ENCODE peak calls at places on chromosomes 13 and 19, in eight cellular contexts. One of them, this sample, is unnamed.

GRCh38 chr19:12891553-12892021 is 627 bp downstream of the GCDH start:
- DNase-seq in left ventricle myocardium inferior: no peak
- DNase-seq in thoracic aorta: no peak
- DNase-seq in amniotic epithelial cell: no peak
- DNase-seq in stimulated activated CD4-positive, alpha-beta T cell treated with anti-CD3 and anti-CD28 coated beads, Interleukin-1b, Interleukin-23, amount 100 ng/mL, for 24 hours: no peak
- DNase-seq in NCI-H1417 treated with DMSO at 0.1 percent for 48 hours: no peak
- DNase-seq in HS-5: no peak
- DNase-seq in cardiac muscle cell: no peak
- DNase-seq in this sample: no peak

GRCh38 chr13:40806241-40806640 is 16.8 kb downstream of the SLC25A15 start:
- DNase-seq in left ventricle myocardium inferior: no peak
- DNase-seq in thoracic aorta: no peak
- DNase-seq in amniotic epithelial cell: no peak
- DNase-seq in stimulated activated CD4-positive, alpha-beta T cell treated with anti-CD3 and anti-CD28 coated beads, Interleukin-1b, Interleukin-23, amount 100 ng/mL, for 24 hours: no peak
- DNase-seq in NCI-H1417 treated with DMSO at 0.1 percent for 48 hours: no peak
- DNase-seq in HS-5: no peak
- DNase-seq in cardiac muscle cell: no peak
- DNase-seq in this sample: no peak

GRCh38 chr13:27505792-27506191 is 55.4 kb upstream of the MTIF3 start:
- DNase-seq in left ventricle myocardium inferior: no peak
- DNase-seq in thoracic aorta: no peak
- DNase-seq in amniotic epithelial cell: no peak
- DNase-seq in stimulated activated CD4-positive, alpha-beta T cell treated with anti-CD3 and anti-CD28 coated beads, Interleukin-1b, Interleukin-23, amount 100 ng/mL, for 24 hours: no peak
- DNase-seq in NCI-H1417 treated with DMSO at 0.1 percent for 48 hours: no peak
- DNase-seq in HS-5: no peak
- DNase-seq in cardiac muscle cell: no peak
- DNase-seq in this sample: no peak

GRCh38 chr19:23823952-23824389 is 65.3 kb upstream of the ZNF681 start:
- DNase-seq in left ventricle myocardium inferior: no peak
- DNase-seq in thoracic aorta: no peak
- DNase-seq in amniotic epithelial cell: peak
- DNase-seq in stimulated activated CD4-positive, alpha-beta T cell treated with anti-CD3 and anti-CD28 coated beads, Interleukin-1b, Interleukin-23, amount 100 ng/mL, for 24 hours: no peak
- DNase-seq in NCI-H1417 treated with DMSO at 0.1 percent for 48 hours: no peak
- DNase-seq in HS-5: no peak
- DNase-seq in cardiac muscle cell: peak
- DNase-seq in this sample: no peak

GRCh38 chr13:20544186-20544914 is 18.7 kb upstream of the CRYL1 start:
- DNase-seq in left ventricle myocardium inferior: no peak
- DNase-seq in thoracic aorta: no peak
- DNase-seq in amniotic epithelial cell: no peak
- DNase-seq in stimulated activated CD4-positive, alpha-beta T cell treated with anti-CD3 and anti-CD28 coated beads, Interleukin-1b, Interleukin-23, amount 100 ng/mL, for 24 hours: no peak
- DNase-seq in NCI-H1417 treated with DMSO at 0.1 percent for 48 hours: no peak
- DNase-seq in HS-5: no peak
- DNase-seq in cardiac muscle cell: no peak
- DNase-seq in this sample: no peak

GRCh38 chr19:50233308-50233910 is 30.0 kb downstream of the MYH14 start:
- DNase-seq in left ventricle myocardium inferior: no peak
- DNase-seq in thoracic aorta: no peak
- DNase-seq in amniotic epithelial cell: no peak
- DNase-seq in stimulated activated CD4-positive, alpha-beta T cell treated with anti-CD3 and anti-CD28 coated beads, Interleukin-1b, Interleukin-23, amount 100 ng/mL, for 24 hours: no peak
- DNase-seq in NCI-H1417 treated with DMSO at 0.1 percent for 48 hours: no peak
- DNase-seq in HS-5: no peak
- DNase-seq in cardiac muscle cell: no peak
- DNase-seq in this sample: no peak

GRCh38 chr13:40031031-40031430 is 375.6 kb downstream of the COG6 start:
- DNase-seq in left ventricle myocardium inferior: no peak
- DNase-seq in thoracic aorta: no peak
- DNase-seq in amniotic epithelial cell: peak
- DNase-seq in stimulated activated CD4-positive, alpha-beta T cell treated with anti-CD3 and anti-CD28 coated beads, Interleukin-1b, Interleukin-23, amount 100 ng/mL, for 24 hours: no peak
- DNase-seq in NCI-H1417 treated with DMSO at 0.1 percent for 48 hours: no peak
- DNase-seq in HS-5: peak
- DNase-seq in cardiac muscle cell: peak
- DNase-seq in this sample: no peak

GRCh38 chr13:48265217-48265815 is 32.3 kb downstream of the ITM2B start:
- DNase-seq in left ventricle myocardium inferior: no peak
- DNase-seq in thoracic aorta: no peak
- DNase-seq in amniotic epithelial cell: no peak
- DNase-seq in stimulated activated CD4-positive, alpha-beta T cell treated with anti-CD3 and anti-CD28 coated beads, Interleukin-1b, Interleukin-23, amount 100 ng/mL, for 24 hours: no peak
- DNase-seq in NCI-H1417 treated with DMSO at 0.1 percent for 48 hours: no peak
- DNase-seq in HS-5: no peak
- DNase-seq in cardiac muscle cell: no peak
- DNase-seq in this sample: no peak

GRCh38 chr19:16836906-16837362 is 7.7 kb downstream of the SIN3B start:
- DNase-seq in left ventricle myocardium inferior: no peak
- DNase-seq in thoracic aorta: no peak
- DNase-seq in amniotic epithelial cell: no peak
- DNase-seq in stimulated activated CD4-positive, alpha-beta T cell treated with anti-CD3 and anti-CD28 coated beads, Interleukin-1b, Interleukin-23, amount 100 ng/mL, for 24 hours: no peak
- DNase-seq in NCI-H1417 treated with DMSO at 0.1 percent for 48 hours: no peak
- DNase-seq in HS-5: no peak
- DNase-seq in cardiac muscle cell: no peak
- DNase-seq in this sample: no peak

GRCh38 chr19:15284896-15285295 is 47.4 kb downstream of the BRD4 start:
- DNase-seq in left ventricle myocardium inferior: no peak
- DNase-seq in thoracic aorta: no peak
- DNase-seq in amniotic epithelial cell: no peak
- DNase-seq in stimulated activated CD4-positive, alpha-beta T cell treated with anti-CD3 and anti-CD28 coated beads, Interleukin-1b, Interleukin-23, amount 100 ng/mL, for 24 hours: no peak
- DNase-seq in NCI-H1417 treated with DMSO at 0.1 percent for 48 hours: no peak
- DNase-seq in HS-5: no peak
- DNase-seq in cardiac muscle cell: no peak
- DNase-seq in this sample: no peak

GRCh38 chr13:113022391-113023216 is 53.6 kb downstream of the MCF2L start:
- DNase-seq in left ventricle myocardium inferior: no peak
- DNase-seq in thoracic aorta: no peak
- DNase-seq in amniotic epithelial cell: no peak
- DNase-seq in stimulated activated CD4-positive, alpha-beta T cell treated with anti-CD3 and anti-CD28 coated beads, Interleukin-1b, Interleukin-23, amount 100 ng/mL, for 24 hours: no peak
- DNase-seq in NCI-H1417 treated with DMSO at 0.1 percent for 48 hours: no peak
- DNase-seq in HS-5: no peak
- DNase-seq in cardiac muscle cell: peak
- DNase-seq in this sample: no peak

GRCh38 chr19:30428856-30429255 is 56.7 kb downstream of the ZNF536 start:
- DNase-seq in left ventricle myocardium inferior: no peak
- DNase-seq in thoracic aorta: no peak
- DNase-seq in amniotic epithelial cell: no peak
- DNase-seq in stimulated activated CD4-positive, alpha-beta T cell treated with anti-CD3 and anti-CD28 coated beads, Interleukin-1b, Interleukin-23, amount 100 ng/mL, for 24 hours: no peak
- DNase-seq in NCI-H1417 treated with DMSO at 0.1 percent for 48 hours: no peak
- DNase-seq in HS-5: no peak
- DNase-seq in cardiac muscle cell: no peak
- DNase-seq in this sample: no peak

GRCh38 chr19:46787331-46788100 is 878 bp downstream of the SLC1A5 start:
- DNase-seq in left ventricle myocardium inferior: peak
- DNase-seq in thoracic aorta: no peak
- DNase-seq in amniotic epithelial cell: peak
- DNase-seq in stimulated activated CD4-positive, alpha-beta T cell treated with anti-CD3 and anti-CD28 coated beads, Interleukin-1b, Interleukin-23, amount 100 ng/mL, for 24 hours: no peak
- DNase-seq in NCI-H1417 treated with DMSO at 0.1 percent for 48 hours: no peak
- DNase-seq in HS-5: no peak
- DNase-seq in cardiac muscle cell: peak
- DNase-seq in this sample: no peak

GRCh38 chr13:32837307-32837972 is 178.8 kb upstream of the KL start:
- DNase-seq in left ventricle myocardium inferior: no peak
- DNase-seq in thoracic aorta: no peak
- DNase-seq in amniotic epithelial cell: no peak
- DNase-seq in stimulated activated CD4-positive, alpha-beta T cell treated with anti-CD3 and anti-CD28 coated beads, Interleukin-1b, Interleukin-23, amount 100 ng/mL, for 24 hours: no peak
- DNase-seq in NCI-H1417 treated with DMSO at 0.1 percent for 48 hours: no peak
- DNase-seq in HS-5: no peak
- DNase-seq in cardiac muscle cell: no peak
- DNase-seq in this sample: no peak

GRCh38 chr19:5228932-5229777 is 111.5 kb downstream of the PTPRS start:
- DNase-seq in left ventricle myocardium inferior: no peak
- DNase-seq in thoracic aorta: no peak
- DNase-seq in amniotic epithelial cell: peak
- DNase-seq in stimulated activated CD4-positive, alpha-beta T cell treated with anti-CD3 and anti-CD28 coated beads, Interleukin-1b, Interleukin-23, amount 100 ng/mL, for 24 hours: no peak
- DNase-seq in NCI-H1417 treated with DMSO at 0.1 percent for 48 hours: no peak
- DNase-seq in HS-5: no peak
- DNase-seq in cardiac muscle cell: peak
- DNase-seq in this sample: peak

GRCh38 chr13:102839462-102839861 is 6.4 kb upstream of the ERCC5 start:
- DNase-seq in left ventricle myocardium inferior: no peak
- DNase-seq in thoracic aorta: no peak
- DNase-seq in amniotic epithelial cell: peak
- DNase-seq in stimulated activated CD4-positive, alpha-beta T cell treated with anti-CD3 and anti-CD28 coated beads, Interleukin-1b, Interleukin-23, amount 100 ng/mL, for 24 hours: no peak
- DNase-seq in NCI-H1417 treated with DMSO at 0.1 percent for 48 hours: no peak
- DNase-seq in HS-5: no peak
- DNase-seq in cardiac muscle cell: peak
- DNase-seq in this sample: no peak

GRCh38 chr19:56840452-56841193 is at the start of the genes PEG3 and ZIM2:
- DNase-seq in left ventricle myocardium inferior: peak
- DNase-seq in thoracic aorta: peak
- DNase-seq in amniotic epithelial cell: no peak
- DNase-seq in stimulated activated CD4-positive, alpha-beta T cell treated with anti-CD3 and anti-CD28 coated beads, Interleukin-1b, Interleukin-23, amount 100 ng/mL, for 24 hours: no peak
- DNase-seq in NCI-H1417 treated with DMSO at 0.1 percent for 48 hours: no peak
- DNase-seq in HS-5: no peak
- DNase-seq in cardiac muscle cell: peak
- DNase-seq in this sample: no peak

GRCh38 chr19:45098521-45099464 is 5.8 kb downstream of the PPP1R37 start:
- DNase-seq in left ventricle myocardium inferior: peak
- DNase-seq in thoracic aorta: no peak
- DNase-seq in amniotic epithelial cell: peak
- DNase-seq in stimulated activated CD4-positive, alpha-beta T cell treated with anti-CD3 and anti-CD28 coated beads, Interleukin-1b, Interleukin-23, amount 100 ng/mL, for 24 hours: no peak
- DNase-seq in NCI-H1417 treated with DMSO at 0.1 percent for 48 hours: no peak
- DNase-seq in HS-5: no peak
- DNase-seq in cardiac muscle cell: peak
- DNase-seq in this sample: no peak

GRCh38 chr13:39876258-39876657 is 220.8 kb downstream of the COG6 start:
- DNase-seq in left ventricle myocardium inferior: no peak
- DNase-seq in thoracic aorta: no peak
- DNase-seq in amniotic epithelial cell: peak
- DNase-seq in stimulated activated CD4-positive, alpha-beta T cell treated with anti-CD3 and anti-CD28 coated beads, Interleukin-1b, Interleukin-23, amount 100 ng/mL, for 24 hours: no peak
- DNase-seq in NCI-H1417 treated with DMSO at 0.1 percent for 48 hours: no peak
- DNase-seq in HS-5: peak
- DNase-seq in cardiac muscle cell: peak
- DNase-seq in this sample: no peak

GRCh38 chr13:30792257-30793000 is 57.1 kb downstream of the ALOX5AP start:
- DNase-seq in left ventricle myocardium inferior: peak
- DNase-seq in thoracic aorta: peak
- DNase-seq in amniotic epithelial cell: peak
- DNase-seq in stimulated activated CD4-positive, alpha-beta T cell treated with anti-CD3 and anti-CD28 coated beads, Interleukin-1b, Interleukin-23, amount 100 ng/mL, for 24 hours: no peak
- DNase-seq in NCI-H1417 treated with DMSO at 0.1 percent for 48 hours: no peak
- DNase-seq in HS-5: peak
- DNase-seq in cardiac muscle cell: peak
- DNase-seq in this sample: no peak

GRCh38 chr13:48602296-48603040 is 51.3 kb upstream of the CYSLTR2 start:
- DNase-seq in left ventricle myocardium inferior: no peak
- DNase-seq in thoracic aorta: no peak
- DNase-seq in amniotic epithelial cell: no peak
- DNase-seq in stimulated activated CD4-positive, alpha-beta T cell treated with anti-CD3 and anti-CD28 coated beads, Interleukin-1b, Interleukin-23, amount 100 ng/mL, for 24 hours: no peak
- DNase-seq in NCI-H1417 treated with DMSO at 0.1 percent for 48 hours: no peak
- DNase-seq in HS-5: no peak
- DNase-seq in cardiac muscle cell: no peak
- DNase-seq in this sample: no peak

GRCh38 chr19:44447864-44448674 is at the start of gene ZNF229:
- DNase-seq in left ventricle myocardium inferior: peak
- DNase-seq in thoracic aorta: peak
- DNase-seq in amniotic epithelial cell: peak
- DNase-seq in stimulated activated CD4-positive, alpha-beta T cell treated with anti-CD3 and anti-CD28 coated beads, Interleukin-1b, Interleukin-23, amount 100 ng/mL, for 24 hours: peak
- DNase-seq in NCI-H1417 treated with DMSO at 0.1 percent for 48 hours: peak
- DNase-seq in HS-5: no peak
- DNase-seq in cardiac muscle cell: peak
- DNase-seq in this sample: peak

GRCh38 chr13:108777421-108778420 is 148.3 kb downstream of the MYO16 start:
- DNase-seq in left ventricle myocardium inferior: no peak
- DNase-seq in thoracic aorta: no peak
- DNase-seq in amniotic epithelial cell: peak
- DNase-seq in stimulated activated CD4-positive, alpha-beta T cell treated with anti-CD3 and anti-CD28 coated beads, Interleukin-1b, Interleukin-23, amount 100 ng/mL, for 24 hours: no peak
- DNase-seq in NCI-H1417 treated with DMSO at 0.1 percent for 48 hours: no peak
- DNase-seq in HS-5: peak
- DNase-seq in cardiac muscle cell: no peak
- DNase-seq in this sample: no peak

GRCh38 chr19:10501971-10502523 is 1.1 kb downstream of the KEAP1 start:
- DNase-seq in left ventricle myocardium inferior: peak
- DNase-seq in thoracic aorta: peak
- DNase-seq in amniotic epithelial cell: peak
- DNase-seq in stimulated activated CD4-positive, alpha-beta T cell treated with anti-CD3 and anti-CD28 coated beads, Interleukin-1b, Interleukin-23, amount 100 ng/mL, for 24 hours: peak
- DNase-seq in NCI-H1417 treated with DMSO at 0.1 percent for 48 hours: no peak
- DNase-seq in HS-5: no peak
- DNase-seq in cardiac muscle cell: peak
- DNase-seq in this sample: peak

GRCh38 chr19:45179063-45179847 is 671 bp downstream of the BLOC1S3 start:
- DNase-seq in left ventricle myocardium inferior: no peak
- DNase-seq in thoracic aorta: no peak
- DNase-seq in amniotic epithelial cell: no peak
- DNase-seq in stimulated activated CD4-positive, alpha-beta T cell treated with anti-CD3 and anti-CD28 coated beads, Interleukin-1b, Interleukin-23, amount 100 ng/mL, for 24 hours: no peak
- DNase-seq in NCI-H1417 treated with DMSO at 0.1 percent for 48 hours: no peak
- DNase-seq in HS-5: no peak
- DNase-seq in cardiac muscle cell: peak
- DNase-seq in this sample: no peak

GRCh38 chr19:33194527-33194883 is 375 bp downstream of the LRP3 start:
- DNase-seq in left ventricle myocardium inferior: no peak
- DNase-seq in thoracic aorta: no peak
- DNase-seq in amniotic epithelial cell: no peak
- DNase-seq in stimulated activated CD4-positive, alpha-beta T cell treated with anti-CD3 and anti-CD28 coated beads, Interleukin-1b, Interleukin-23, amount 100 ng/mL, for 24 hours: no peak
- DNase-seq in NCI-H1417 treated with DMSO at 0.1 percent for 48 hours: no peak
- DNase-seq in HS-5: no peak
- DNase-seq in cardiac muscle cell: peak
- DNase-seq in this sample: no peak

GRCh38 chr13:37194428-37194861 is 89.0 kb upstream of the CSNK1A1L start:
- DNase-seq in left ventricle myocardium inferior: no peak
- DNase-seq in thoracic aorta: no peak
- DNase-seq in amniotic epithelial cell: no peak
- DNase-seq in stimulated activated CD4-positive, alpha-beta T cell treated with anti-CD3 and anti-CD28 coated beads, Interleukin-1b, Interleukin-23, amount 100 ng/mL, for 24 hours: no peak
- DNase-seq in NCI-H1417 treated with DMSO at 0.1 percent for 48 hours: no peak
- DNase-seq in HS-5: peak
- DNase-seq in cardiac muscle cell: peak
- DNase-seq in this sample: no peak

GRCh38 chr13:74550039-74550438 is 415.8 kb upstream of the KLF12 start:
- DNase-seq in left ventricle myocardium inferior: no peak
- DNase-seq in thoracic aorta: no peak
- DNase-seq in amniotic epithelial cell: peak
- DNase-seq in stimulated activated CD4-positive, alpha-beta T cell treated with anti-CD3 and anti-CD28 coated beads, Interleukin-1b, Interleukin-23, amount 100 ng/mL, for 24 hours: no peak
- DNase-seq in NCI-H1417 treated with DMSO at 0.1 percent for 48 hours: no peak
- DNase-seq in HS-5: no peak
- DNase-seq in cardiac muscle cell: peak
- DNase-seq in this sample: no peak